ENCODE peak calls at places on chromosomes 2 and 18, in ten cellular contexts. A is spleen; J is mammary epithelial cell; G is tibial artery; D is naive thymus-derived CD4-positive, alpha-beta T cell; U is hepatocyte; N is BE2C; O is thyroid gland; P is RWPE2; C is HCT116. M is an unnamed sample. For H3K4me1, the result is how much of the 10 kb centered on the place peaks cover.

GRCh38 chr18:9742588-9743131 is 34.6 kb downstream of the RAB31 start:
- DNase-seq in A (peak), J (no peak), G (no peak), D (no peak), U (no peak), N (no peak), O (peak), P (no peak), C (no peak), M (no peak)

GRCh38 chr2:173644146-173644545 is 289.5 kb downstream of the CDCA7 start:
- DNase-seq in A (no peak), J (peak), G (no peak), D (no peak), U (no peak), N (no peak), O (no peak), P (no peak), C (no peak), M (no peak)

GRCh38 chr2:105568323-105568610 is 169.4 kb upstream of the FHL2 start:
- DNase-seq in A (no peak), J (no peak), G (no peak), D (no peak), U (no peak), N (no peak), O (peak), P (no peak), C (no peak), M (no peak)

GRCh38 chr18:31619291-31619690 is 27.6 kb downstream of the TTR start:
- DNase-seq in A (no peak), J (peak), G (no peak), D (no peak), U (no peak), N (no peak), O (no peak), P (no peak), C (no peak), M (no peak)

GRCh38 chr2:62604336-62604735 is 98.3 kb upstream of the TMEM17 start:
- DNase-seq in A (no peak), J (peak), G (no peak), D (no peak), U (no peak), N (no peak), O (no peak), P (no peak), C (no peak), M (no peak)

GRCh38 chr2:126849991-126850535 is 48.6 kb upstream of the TEX51 start:
- DNase-seq in A (peak), J (no peak), G (no peak), D (no peak), U (no peak), N (no peak), O (no peak), P (no peak), C (no peak), M (no peak)

GRCh38 chr2:20049631-20050030 is 1.8 kb downstream of the LAPTM4A start:
- DNase-seq in A (no peak), J (no peak), G (no peak), D (no peak), U (no peak), N (no peak), O (no peak), P (no peak), C (no peak), M (no peak)

GRCh38 chr2:15973446-15974202 is 33.3 kb downstream of the MYCN start:
- DNase-seq in A (no peak), J (no peak), G (no peak), D (no peak), U (no peak), N (peak), O (no peak), P (no peak), C (no peak), M (no peak)

GRCh38 chr2:96316999-96317398 is 8.1 kb upstream of the ITPRIPL1 start:
- DNase-seq in A (no peak), J (no peak), G (no peak), D (no peak), U (no peak), N (no peak), O (no peak), P (no peak), C (no peak), M (no peak)

GRCh38 chr2:223047260-223047761 is 4.7 kb upstream of the KCNE4 start:
- DNase-seq in A (no peak), J (peak), G (no peak), D (no peak), U (peak), N (no peak), O (no peak), P (no peak), C (no peak), M (no peak)

GRCh38 chr18:77067315-77068061 is 65.1 kb downstream of the MBP start:
- DNase-seq in A (peak), J (peak), G (peak), D (peak), U (peak), N (no peak), O (no peak), P (no peak), C (peak), M (peak)
- H3K4me1 ChIP-seq in A (half or more), J (half or more), G (under half), D (half or more), U (under half), N (under half), O (under half), P (half or more), C (half or more), M (under half)

GRCh38 chr18:40531061-40531460 is 1424.0 kb upstream of the PIK3C3 start:
- DNase-seq in A (no peak), J (no peak), G (no peak), D (no peak), U (no peak), N (no peak), O (no peak), P (no peak), C (no peak), M (no peak)
- H3K4me1 ChIP-seq in A (under half), J (under half), G (under half), D (under half), U (under half), N (under half), O (under half), P (under half), C (under half), M (under half)

DNA sequence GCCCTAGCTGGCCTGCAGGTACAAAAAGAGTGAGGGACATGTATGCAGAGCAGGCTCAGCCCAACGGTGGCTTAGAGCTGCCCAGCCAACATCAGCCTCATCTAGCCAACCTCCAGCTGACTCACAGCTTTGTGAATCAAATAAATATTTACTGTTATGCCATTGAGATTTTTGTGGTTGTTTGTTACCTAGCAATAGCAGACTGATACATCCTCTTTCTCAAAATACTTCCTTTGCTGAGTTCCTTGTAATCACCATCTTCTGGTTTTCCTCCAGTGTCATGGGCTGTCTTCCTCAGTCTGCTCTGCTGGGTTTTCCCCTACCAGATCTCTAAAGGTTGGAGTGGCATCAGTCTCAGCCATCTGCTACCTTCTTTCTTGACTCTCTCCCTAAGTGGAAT is 126.6 kb upstream of the SLC1A4 start:
- DNase-seq in A (no peak), J (peak), G (peak), D (no peak), U (no peak), N (no peak), O (no peak), P (no peak), C (no peak), M (no peak)
- H3K4me1 ChIP-seq in A (half or more), J (under half), G (under half), D (under half), U (under half), N (under half), O (under half), P (under half), C (half or more), M (under half)

DNA sequence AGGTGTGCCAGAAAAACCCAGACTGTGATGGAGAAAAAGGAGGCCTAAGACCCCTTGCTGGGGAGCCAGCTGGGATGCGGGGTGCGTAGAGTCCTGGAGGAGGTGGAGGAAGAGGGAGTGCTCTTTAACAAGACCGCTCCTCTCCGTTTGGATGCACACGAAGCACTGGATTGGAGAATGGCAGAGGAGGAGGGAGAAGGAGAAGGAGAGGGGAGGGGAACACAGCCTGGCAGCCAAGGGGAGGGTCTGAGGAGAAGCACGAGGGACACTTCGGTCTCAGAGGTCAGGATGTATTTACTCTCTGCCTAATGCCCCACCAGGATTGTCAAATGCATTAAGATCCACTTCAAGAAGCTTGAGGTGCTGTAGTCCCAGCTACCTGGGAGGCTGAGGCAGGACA is 42.0 kb upstream of the SLC35G4 start:
- DNase-seq in A (no peak), J (no peak), G (no peak), D (no peak), U (no peak), N (no peak), O (no peak), P (no peak), C (no peak), M (no peak)
- H3K4me1 ChIP-seq in A (under half), J (under half), G (under half), D (under half), U (under half), N (under half), O (under half), P (under half), C (under half), M (under half)

GRCh38 chr2:160492401-160493226 is 993 bp downstream of the RBMS1 start:
- DNase-seq in A (peak), J (peak), G (peak), D (peak), U (peak), N (peak), O (peak), P (peak), C (peak), M (no peak)
- H3K4me1 ChIP-seq in A (under half), J (under half), G (under half), D (under half), U (under half), N (under half), O (under half), P (under half), C (under half), M (under half)

GRCh38 chr2:109324859-109325258 is 195.9 kb downstream of the SH3RF3 start:
- DNase-seq in A (no peak), J (peak), G (peak), D (no peak), U (no peak), N (no peak), O (peak), P (no peak), C (no peak), M (no peak)

GRCh38 chr2:109322646-109323045 is 193.6 kb downstream of the SH3RF3 start:
- DNase-seq in A (no peak), J (no peak), G (no peak), D (no peak), U (no peak), N (no peak), O (no peak), P (no peak), C (no peak), M (no peak)

GRCh38 chr2:109330056-109330455 is 201.1 kb downstream of the SH3RF3 start:
- DNase-seq in A (no peak), J (no peak), G (no peak), D (no peak), U (no peak), N (no peak), O (no peak), P (no peak), C (no peak), M (no peak)

GRCh38 chr2:109325570-109325969 is 196.6 kb downstream of the SH3RF3 start:
- DNase-seq in A (no peak), J (no peak), G (no peak), D (no peak), U (no peak), N (no peak), O (no peak), P (no peak), C (no peak), M (no peak)

DNA sequence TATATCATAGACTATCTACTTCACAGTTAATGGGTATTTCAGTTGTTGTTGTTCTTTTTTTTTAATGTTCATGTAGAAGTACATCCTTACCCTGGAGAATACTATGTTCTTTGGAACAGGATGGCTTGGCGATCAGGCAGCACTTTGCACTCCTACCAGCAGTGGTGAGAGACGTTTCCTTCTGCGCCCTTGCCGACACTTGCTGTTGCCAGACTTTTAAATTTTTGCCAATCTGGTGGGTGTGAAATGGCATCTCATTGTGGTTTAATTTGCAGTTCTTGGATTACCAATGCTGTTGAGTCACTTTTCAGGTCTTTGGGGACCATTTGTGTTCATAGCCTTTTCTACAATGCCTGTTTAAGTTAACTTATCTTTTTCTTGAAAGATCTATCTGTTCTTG is 197.3 kb downstream of the SH3RF3 start:
- DNase-seq in A (no peak), J (no peak), G (no peak), D (no peak), U (no peak), N (no peak), O (no peak), P (no peak), C (no peak), M (no peak)
- H3K4me1 ChIP-seq in A (under half), J (under half), G (half or more), D (under half), U (under half), N (under half), O (under half), P (under half), C (under half), M (under half)

GRCh38 chr2:101732199-101732598 is 34.7 kb downstream of the MAP4K4 start:
- DNase-seq in A (no peak), J (no peak), G (no peak), D (no peak), U (no peak), N (no peak), O (no peak), P (no peak), C (no peak), M (no peak)
- H3K4me1 ChIP-seq in A (under half), J (under half), G (half or more), D (half or more), U (under half), N (under half), O (under half), P (under half), C (under half), M (under half)

DNA sequence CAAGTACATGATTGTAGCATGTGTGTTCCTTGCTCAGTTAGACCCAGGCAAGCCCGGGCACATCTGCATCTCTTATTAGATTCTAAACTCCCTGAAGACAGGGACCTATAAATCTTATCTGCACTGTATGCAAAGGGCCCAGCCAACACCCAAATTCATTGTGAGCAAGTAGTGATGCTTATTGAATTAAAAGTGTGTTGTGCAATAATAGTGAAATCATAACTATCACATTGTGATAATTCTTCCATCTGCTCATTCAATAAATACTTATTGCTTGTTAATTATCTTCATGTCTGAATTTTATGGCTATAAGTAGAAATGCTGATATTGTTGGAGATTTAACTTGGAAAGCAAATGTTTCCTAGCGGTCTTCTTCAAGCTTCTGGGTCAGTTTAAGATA is 387.5 kb downstream of the SLC4A3 start:
- DNase-seq in A (no peak), J (no peak), G (no peak), D (no peak), U (no peak), N (no peak), O (no peak), P (no peak), C (no peak), M (no peak)
- H3K4me1 ChIP-seq in A (under half), J (under half), G (under half), D (under half), U (under half), N (under half), O (under half), P (under half), C (under half), M (under half)